ENCODE peak calls at places on chromosomes 11 and 22, in six cellular contexts. S, Y, U, O, M and Q are unnamed samples. For H3K4me1, the result is how much of the 10 kb centered on the place peaks cover.

GRCh38 chr11:80136991-80137390 is 696.2 kb upstream of the TENM4 start:
- DNase-seq in M (no peak), U (peak), Y (no peak), O (no peak), S (no peak), Q (no peak)

GRCh38 chr22:50262460-50262911 is 1.0 kb upstream of the MAPK12 start:
- DNase-seq in S (no peak), Y (no peak), U (peak), M (no peak), O (no peak), Q (no peak)

GRCh38 chr11:2468363-2469240 is 23.8 kb downstream of the KCNQ1 start:
- DNase-seq in O (peak), Y (no peak), U (no peak), S (no peak), M (no peak), Q (no peak)

GRCh38 chr11:118907051-118907748 is 18.5 kb downstream of the BCL9L start:
- DNase-seq in O (peak), U (peak), S (peak), Y (peak), M (peak), Q (peak)

GRCh38 chr22:43217285-43218030 is 30.5 kb upstream of the TTLL12 start:
- DNase-seq in S (no peak), M (no peak), Y (no peak), U (no peak), O (no peak), Q (no peak)

GRCh38 chr11:65274734-65275682 is 13.2 kb downstream of the POLA2 start:
- DNase-seq in M (no peak), Y (peak), O (no peak), U (peak), S (peak), Q (peak)

GRCh38 chr22:19040581-19041402 is 81.4 kb downstream of the DGCR2 start:
- DNase-seq in M (peak), S (no peak), Y (no peak), O (no peak), U (no peak), Q (no peak)

GRCh38 chr11:132312616-132313210 is 942.3 kb downstream of the NTM start:
- DNase-seq in Y (no peak), O (no peak), U (peak), M (no peak), S (no peak), Q (no peak)

GRCh38 chr22:26430600-26430999 is 1.5 kb downstream of the ASPHD2 start:
- DNase-seq in S (no peak), U (no peak), O (no peak), Y (no peak), M (no peak), Q (no peak)

GRCh38 chr22:43127166-43127908 is 15.9 kb downstream of the MCAT start:
- DNase-seq in U (no peak), S (no peak), M (no peak), Y (no peak), O (no peak), Q (no peak)

GRCh38 chr11:71300187-71300586 is 47.8 kb upstream of the SHANK2 start:
- DNase-seq in U (no peak), M (no peak), Y (no peak), O (no peak), S (no peak), Q (no peak)

GRCh38 chr11:116986521-116987105 is 111.6 kb downstream of the SIK3 start:
- DNase-seq in U (peak), O (no peak), M (no peak), S (no peak), Y (no peak), Q (peak)

GRCh38 chr11:119635041-119635745 is 93.8 kb downstream of the NECTIN1 start:
- DNase-seq in S (no peak), M (no peak), Y (no peak), O (no peak), U (no peak), Q (no peak)

GRCh38 chr11:114308689-114309089 is 12.5 kb downstream of the NNMT start:
- DNase-seq in M (no peak), Y (peak), O (peak), S (no peak), U (peak), Q (peak)

GRCh38 chr11:58285483-58286040 is 17.5 kb upstream of the OR10W1 start:
- DNase-seq in S (no peak), O (no peak), U (no peak), M (no peak), Y (no peak), Q (no peak)

GRCh38 chr11:114928260-114928870 is 250.0 kb downstream of the NXPE2 start:
- DNase-seq in M (no peak), U (no peak), O (peak), S (no peak), Y (no peak), Q (no peak)

GRCh38 chr22:23090079-23090835 is 19.9 kb downstream of the GNAZ start:
- DNase-seq in Y (no peak), S (no peak), M (no peak), O (no peak), U (no peak), Q (no peak)

GRCh38 chr11:111736191-111736590 is 30.0 kb downstream of the PPP2R1B start:
- DNase-seq in U (peak), M (no peak), Y (no peak), O (no peak), S (no peak), Q (no peak)

GRCh38 chr11:101914349-101914736 is 467 bp upstream of the CEP126 start:
- DNase-seq in O (no peak), Y (peak), U (peak), M (no peak), S (no peak), Q (no peak)

GRCh38 chr11:72321381-72321996 is 77.5 kb upstream of the PHOX2A start:
- DNase-seq in O (no peak), U (peak), Y (no peak), M (no peak), S (no peak), Q (no peak)

GRCh38 chr22:38435960-38436359 is 19.0 kb downstream of the KCNJ4 start:
- DNase-seq in S (no peak), M (no peak), O (no peak), U (no peak), Y (no peak), Q (no peak)

GRCh38 chr11:16843307-16843706 is 104.9 kb downstream of the C11orf58 start:
- DNase-seq in O (no peak), M (no peak), U (peak), Y (no peak), S (no peak), Q (no peak)

GRCh38 chr11:61688368-61689163 is 8.4 kb downstream of the DAGLA start:
- DNase-seq in O (peak), U (peak), M (peak), S (peak), Y (peak), Q (peak)

GRCh38 chr22:31143038-31143437 is 2.7 kb upstream of the PLA2G3 start:
- DNase-seq in M (peak), U (no peak), Y (no peak), O (no peak), S (no peak), Q (no peak)

GRCh38 chr22:17441326-17441725 is 72.1 kb downstream of the CECR2 start:
- DNase-seq in Y (no peak), S (no peak), U (no peak), O (no peak), M (no peak), Q (no peak)

GRCh38 chr11:62591448-62592215 is at the start of gene TUT1:
- DNase-seq in M (peak), S (peak), Y (peak), U (peak), O (peak), Q (peak)

GRCh38 chr11:83355406-83355805 is 69.2 kb upstream of the CCDC90B start:
- DNase-seq in Y (no peak), M (no peak), U (no peak), S (no peak), O (peak), Q (no peak)

GRCh38 chr11:63888170-63889086 is 28.5 kb downstream of the RCOR2 start:
- DNase-seq in S (peak), O (no peak), Y (peak), U (peak), M (peak), Q (peak)

GRCh38 chr11:40877256-40877655 is 582.2 kb downstream of the LRRC4C start:
- DNase-seq in M (no peak), U (peak), S (no peak), Y (no peak), O (no peak), Q (no peak)

GRCh38 chr11:86416494-86416893 is 41.8 kb downstream of the CCDC81 start:
- DNase-seq in Y (no peak), O (no peak), U (no peak), M (no peak), S (no peak), Q (no peak)

GRCh38 chr22:42500836-42501179 is 18.8 kb downstream of the RRP7A start:
- DNase-seq in U (no peak), M (peak), Y (no peak), S (no peak), O (no peak), Q (no peak)

GRCh38 chr11:36296925-36297604 is 977 bp downstream of the PRR5L start:
- DNase-seq in Y (peak), M (no peak), O (no peak), S (no peak), U (peak), Q (no peak)

GRCh38 chr22:42343136-42343484 is 72.7 kb upstream of the TCF20 start:
- DNase-seq in O (no peak), Y (no peak), U (no peak), S (no peak), M (no peak), Q (no peak)

DNA sequence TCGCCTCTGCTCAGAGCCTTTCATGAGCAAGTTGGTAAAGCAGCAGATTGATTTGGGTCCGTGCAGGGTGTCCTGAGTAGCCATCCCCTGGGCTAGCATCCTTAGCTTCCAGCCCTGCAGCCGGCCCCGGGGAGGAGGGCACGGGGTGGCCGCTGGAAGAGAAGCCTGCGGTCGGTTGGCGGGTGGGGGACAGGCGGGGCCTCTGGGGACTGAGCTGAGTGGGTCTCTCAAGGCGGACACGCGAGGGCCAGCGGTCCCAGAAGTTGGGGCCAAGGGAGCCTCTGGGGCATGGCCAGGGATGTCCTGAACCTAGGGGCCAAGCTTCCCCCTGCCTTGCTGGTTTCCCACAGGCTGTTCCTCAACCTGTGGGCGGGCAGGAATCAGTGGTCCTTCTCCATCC is 143.0 kb downstream of the TBC1D22A start:
- DNase-seq in U (no peak), M (peak), O (no peak), Y (no peak), S (no peak), Q (no peak)
- H3K4me1 ChIP-seq in U (under half), M (under half), O (under half), Y (under half), S (under half), Q (under half)

DNA sequence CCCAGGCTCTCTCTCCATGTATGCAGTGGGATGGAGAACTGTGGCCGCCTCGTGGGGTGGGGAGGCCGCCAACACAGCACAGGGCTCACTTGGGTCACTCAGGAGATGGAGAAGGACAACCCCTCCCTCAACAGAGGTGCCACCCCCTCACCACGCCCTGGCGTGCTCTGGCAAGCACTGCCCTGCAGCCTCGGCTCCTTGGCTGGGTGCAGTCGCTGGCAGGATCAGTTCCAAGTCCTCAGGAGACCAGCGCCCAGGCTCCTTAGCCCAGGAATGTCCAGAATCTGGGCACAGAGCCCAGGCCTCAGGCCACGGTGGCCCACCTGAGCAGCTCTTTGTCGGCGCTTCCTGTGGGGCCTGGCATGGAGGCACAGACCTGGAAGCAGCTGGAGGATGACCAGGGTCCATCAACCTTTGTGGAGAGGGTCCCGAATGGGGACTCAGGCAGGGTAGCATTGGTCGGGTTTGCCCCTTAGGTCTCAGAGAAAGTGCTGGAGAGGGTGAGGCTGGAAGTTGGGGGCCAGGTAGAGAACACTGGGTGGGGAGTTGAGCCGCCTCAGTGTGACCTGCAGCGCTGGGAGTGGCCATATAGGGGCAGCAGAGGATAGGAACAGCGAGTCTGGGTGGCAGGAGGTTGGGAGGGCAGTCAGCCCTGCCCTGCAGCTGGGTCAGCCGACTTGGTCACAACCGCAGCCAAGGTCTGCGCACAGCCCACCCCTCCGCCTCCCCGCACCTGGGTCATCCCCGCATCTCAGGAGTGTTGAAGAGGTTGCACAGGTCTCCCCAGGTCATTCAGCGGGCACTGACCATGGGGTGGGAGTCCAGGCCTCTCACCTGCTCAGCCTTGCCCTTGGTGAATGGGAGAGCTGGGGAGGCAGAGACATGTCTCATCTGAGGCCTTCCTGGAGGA is 8.2 kb downstream of the SUSD2 start:
- DNase-seq in O (no peak), Y (peak), U (peak), M (peak), S (peak), Q (peak)
- H3K27ac ChIP-seq in O (no peak), Y (no peak), U (no peak), M (no peak), S (no peak), Q (peak)

GRCh38 chr11:13028322-13028721 is 19.2 kb downstream of the RASSF10 start:
- DNase-seq in Y (no peak), S (no peak), O (no peak), M (no peak), U (no peak), Q (no peak)
- H3K4me1 ChIP-seq in Y (under half), S (under half), O (under half), M (under half), U (under half), Q (under half)

DNA sequence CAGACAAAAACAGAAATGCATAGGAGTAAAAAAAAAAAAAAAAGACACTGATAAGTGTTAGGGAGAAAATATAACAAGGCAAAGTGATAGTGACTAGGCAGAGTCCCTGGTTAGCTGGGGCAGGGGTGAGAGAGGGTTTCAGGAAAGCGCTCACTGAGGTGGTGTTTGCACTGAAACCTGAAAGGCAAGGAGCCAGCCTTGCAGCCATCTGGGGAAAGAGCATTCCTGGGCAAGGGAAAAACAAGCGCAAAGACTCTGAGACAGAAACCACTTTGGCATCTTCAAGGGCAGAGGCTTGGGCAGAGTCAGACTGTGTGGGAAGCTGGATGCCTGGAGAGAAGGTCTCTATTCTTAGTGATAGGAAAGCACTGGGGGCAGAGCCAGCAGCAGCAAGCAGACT is 14.5 kb downstream of the CLMP start:
- DNase-seq in O (no peak), S (no peak), U (peak), Y (no peak), M (no peak), Q (no peak)
- H3K27ac ChIP-seq in O (peak), S (no peak), U (peak), Y (no peak), M (peak), Q (no peak)